ENCODE peak calls at places on chromosomes 16 and 17, in six cellular contexts. S is OCI-LY7, F is HFF-Myc, A is esophagus muscularis mucosa, L is esophagus squamous epithelium, V is BJ. C is an unnamed sample.

GRCh38 chr17:47925677-47925987 is 15.7 kb upstream of the PNPO start:
- DNase-seq in V (no peak), A (no peak), F (no peak), L (no peak), S (no peak), C (no peak)

GRCh38 chr16:69411064-69411985 is 13.1 kb upstream of the CYB5B start:
- DNase-seq in A (no peak), V (no peak), S (no peak), F (no peak), L (no peak), C (no peak)

GRCh38 chr16:1102921-1103648 is 7.0 kb upstream of the C1QTNF8 start:
- DNase-seq in S (peak), F (no peak), V (no peak), L (no peak), A (no peak), C (no peak)

GRCh38 chr16:70162041-70162451 is 11.5 kb upstream of the CLEC18C start:
- DNase-seq in S (no peak), F (peak), V (peak), L (no peak), A (peak), C (peak)

GRCh38 chr17:44733753-44734152 is 25.0 kb upstream of the ADAM11 start:
- DNase-seq in S (peak), A (no peak), L (no peak), V (no peak), F (no peak), C (no peak)

GRCh38 chr16:57765160-57765728 is 29.7 kb downstream of the KATNB1 start:
- DNase-seq in L (no peak), F (no peak), A (no peak), V (no peak), S (no peak), C (no peak)

GRCh38 chr17:33671493-33671892 is 378.4 kb upstream of the ASIC2 start:
- DNase-seq in V (no peak), L (no peak), F (no peak), S (no peak), A (no peak), C (no peak)

GRCh38 chr16:84751241-84751640 is 51.4 kb downstream of the USP10 start:
- DNase-seq in V (no peak), F (no peak), S (no peak), A (no peak), L (no peak), C (no peak)

GRCh38 chr17:58624751-58625150 is 67.1 kb downstream of the TEX14 start:
- DNase-seq in S (no peak), L (no peak), F (no peak), A (no peak), V (no peak), C (no peak)

GRCh38 chr16:13521356-13521755 is 398.6 kb upstream of the ERCC4 start:
- DNase-seq in S (no peak), F (no peak), V (no peak), A (no peak), L (no peak), C (no peak)

GRCh38 chr17:73690581-73691135 is 46.4 kb upstream of the SDK2 start:
- DNase-seq in S (no peak), A (peak), L (no peak), V (no peak), F (no peak), C (no peak)

GRCh38 chr17:8019665-8020064 is 17.2 kb downstream of the GUCY2D start:
- DNase-seq in V (no peak), S (no peak), A (no peak), F (no peak), L (no peak), C (no peak)

GRCh38 chr16:4419402-4419801 is 3.0 kb upstream of the CORO7 start:
- DNase-seq in V (no peak), F (no peak), L (no peak), A (no peak), S (no peak), C (no peak)

GRCh38 chr17:58083491-58084316 is 485 bp downstream of the DYNLL2 start:
- DNase-seq in F (no peak), S (peak), V (no peak), L (no peak), A (peak), C (no peak)

GRCh38 chr17:18916816-18917496 is 35.0 kb upstream of the SLC5A10 start:
- DNase-seq in L (no peak), F (peak), V (peak), S (no peak), A (no peak), C (no peak)

GRCh38 chr17:9797965-9798364 is 6.6 kb upstream of the DHRS7C start:
- DNase-seq in S (no peak), V (no peak), A (no peak), L (no peak), F (no peak), C (no peak)

GRCh38 chr17:80265205-80266068 is 4.8 kb downstream of the RNF213 start:
- DNase-seq in L (no peak), F (no peak), S (no peak), A (no peak), V (no peak), C (no peak)

GRCh38 chr17:11503292-11503691 is 95.0 kb upstream of the DNAH9 start:
- DNase-seq in S (no peak), L (no peak), A (no peak), V (no peak), F (no peak), C (no peak)

GRCh38 chr16:57590654-57591085 is 37.8 kb upstream of the ADGRG1 start:
- DNase-seq in V (peak), F (no peak), A (no peak), L (no peak), S (no peak), C (no peak)

GRCh38 chr17:6249747-6250146 is 179.6 kb downstream of the WSCD1 start:
- DNase-seq in A (no peak), F (no peak), L (no peak), V (no peak), S (no peak), C (no peak)

GRCh38 chr17:7634384-7634783 is 4.4 kb downstream of the SHBG start:
- DNase-seq in L (no peak), F (no peak), S (no peak), V (no peak), A (no peak), C (no peak)

GRCh38 chr17:63293310-63293709 is 152.8 kb downstream of the CYB561 start:
- DNase-seq in S (no peak), L (no peak), A (no peak), V (peak), F (no peak), C (no peak)

GRCh38 chr17:36500745-36501225 is 14.3 kb downstream of the ZNHIT3 start:
- DNase-seq in F (no peak), S (no peak), L (no peak), A (no peak), V (no peak), C (no peak)

GRCh38 chr17:61309857-61310256 is 89.8 kb upstream of the TBX2 start:
- DNase-seq in F (peak), L (no peak), V (peak), S (no peak), A (no peak), C (no peak)

GRCh38 chr17:2016494-2016893 is 8.6 kb downstream of the RTN4RL1 start:
- DNase-seq in V (no peak), F (no peak), S (no peak), A (no peak), L (no peak), C (no peak)

GRCh38 chr17:9475259-9475658 is 100.4 kb downstream of the STX8 start:
- DNase-seq in V (no peak), S (no peak), A (no peak), L (no peak), F (no peak), C (no peak)

GRCh38 chr16:2475413-2476344 is 752 bp downstream of the TBC1D24 start:
- DNase-seq in V (no peak), F (no peak), S (peak), L (no peak), A (no peak), C (no peak)
- TF ChIP-seq CTCF in V (no peak), F (no peak), S (peak), L (no peak), A (no peak), C (no peak)

DNA sequence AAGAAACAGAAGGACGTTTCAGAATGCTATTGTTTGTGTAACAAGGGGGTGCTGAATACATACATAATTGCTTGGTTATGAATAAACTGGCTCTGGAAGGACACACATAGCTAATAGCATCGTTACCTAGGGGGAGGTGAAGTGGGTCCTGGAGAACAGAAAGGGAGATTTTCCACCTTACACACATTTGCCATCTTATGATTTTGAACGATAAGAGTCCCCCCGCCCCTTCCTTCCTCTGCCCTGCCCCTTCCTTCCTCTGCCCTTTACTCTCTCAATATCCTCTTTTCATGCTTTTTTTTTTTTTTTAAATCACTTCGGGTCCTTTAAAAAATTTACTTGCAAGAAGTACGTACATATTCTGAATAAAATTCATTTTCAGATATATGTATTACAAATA is 902 bp upstream of the DHRS7B start:
- DNase-seq in L (no peak), S (peak), F (no peak), V (no peak), A (no peak), C (no peak)
- H3K4me3 ChIP-seq in L (peak), S (peak), F (no peak), V (no peak), A (no peak), C (peak)

GRCh38 chr17:81286491-81287145 is 8.5 kb downstream of the SLC38A10 start:
- DNase-seq in A (no peak), V (no peak), F (no peak), L (no peak), S (no peak), C (no peak)
- TF ChIP-seq CTCF in A (no peak), V (no peak), F (no peak), L (no peak), S (no peak), C (no peak)

GRCh38 chr16:48112603-48113400 is 43.0 kb downstream of the ABCC12 start:
- DNase-seq in L (no peak), F (no peak), A (no peak), S (no peak), V (no peak), C (no peak)

GRCh38 chr16:48114410-48114809 is 41.4 kb downstream of the ABCC12 start:
- DNase-seq in F (no peak), A (no peak), L (no peak), S (no peak), V (no peak), C (no peak)

GRCh38 chr16:48113471-48113870 is 42.3 kb downstream of the ABCC12 start:
- DNase-seq in A (no peak), V (no peak), S (no peak), L (no peak), F (no peak), C (no peak)

GRCh38 chr16:48109496-48109895 is 46.3 kb downstream of the ABCC12 start:
- DNase-seq in A (no peak), L (no peak), F (no peak), V (no peak), S (no peak), C (no peak)

DNA sequence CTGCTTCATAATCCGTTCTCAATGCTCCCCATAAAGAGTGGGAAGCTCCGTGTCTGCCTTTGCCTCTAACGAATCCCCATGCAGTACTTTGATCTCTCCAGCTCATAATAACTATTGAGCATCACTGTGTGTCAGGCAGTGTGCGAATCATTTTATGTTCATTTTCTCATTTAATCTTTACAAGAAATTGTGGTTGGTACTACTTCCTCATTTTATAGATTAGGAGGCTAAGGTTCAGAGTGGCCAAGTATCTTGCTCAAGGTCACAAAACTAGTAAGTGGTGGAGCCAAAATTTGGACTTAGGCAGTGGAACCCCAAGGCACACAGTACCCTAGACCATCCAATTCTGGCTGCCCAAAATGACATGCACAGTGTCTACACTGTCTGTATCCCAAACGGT is 44.8 kb downstream of the ABCC12 start:
- DNase-seq in L (no peak), V (no peak), A (no peak), S (no peak), F (no peak), C (no peak)
- H3K4me3 ChIP-seq in L (no peak), V (no peak), A (no peak), S (no peak), F (no peak), C (no peak)

GRCh38 chr17:75771334-75772281 is 6.6 kb upstream of the GALK1 start:
- DNase-seq in A (no peak), L (no peak), S (peak), V (no peak), F (no peak), C (peak)
- TF ChIP-seq CTCF in A (no peak), L (peak), S (peak), V (peak), F (peak), C (peak)

GRCh38 chr17:49434821-49435581 is 20.3 kb upstream of the PHB1 start:
- DNase-seq in F (peak), V (no peak), S (peak), A (no peak), L (no peak), C (no peak)
- H3K4me3 ChIP-seq in F (no peak), V (no peak), S (no peak), A (no peak), L (no peak), C (no peak)

GRCh38 chr16:80946481-80946880 is 60.2 kb downstream of the CMC2 start:
- DNase-seq in F (no peak), V (no peak), L (no peak), A (peak), S (no peak), C (no peak)

GRCh38 chr16:80954985-80955384 is 51.7 kb downstream of the CMC2 start:
- DNase-seq in L (no peak), S (no peak), F (no peak), A (peak), V (no peak), C (no peak)

GRCh38 chr16:80947239-80947638 is 59.4 kb downstream of the CMC2 start:
- DNase-seq in S (no peak), V (no peak), L (no peak), F (no peak), A (no peak), C (no peak)

GRCh38 chr16:80947708-80948615 is 58.7 kb downstream of the CMC2 start:
- DNase-seq in A (peak), F (no peak), L (no peak), S (no peak), V (no peak), C (no peak)

GRCh38 chr16:80948886-80949502 is 57.7 kb downstream of the CMC2 start:
- DNase-seq in S (peak), F (no peak), A (peak), L (no peak), V (no peak), C (no peak)
- TF ChIP-seq CTCF in S (peak), F (peak), A (peak), L (peak), V (peak), C (peak)

DNA sequence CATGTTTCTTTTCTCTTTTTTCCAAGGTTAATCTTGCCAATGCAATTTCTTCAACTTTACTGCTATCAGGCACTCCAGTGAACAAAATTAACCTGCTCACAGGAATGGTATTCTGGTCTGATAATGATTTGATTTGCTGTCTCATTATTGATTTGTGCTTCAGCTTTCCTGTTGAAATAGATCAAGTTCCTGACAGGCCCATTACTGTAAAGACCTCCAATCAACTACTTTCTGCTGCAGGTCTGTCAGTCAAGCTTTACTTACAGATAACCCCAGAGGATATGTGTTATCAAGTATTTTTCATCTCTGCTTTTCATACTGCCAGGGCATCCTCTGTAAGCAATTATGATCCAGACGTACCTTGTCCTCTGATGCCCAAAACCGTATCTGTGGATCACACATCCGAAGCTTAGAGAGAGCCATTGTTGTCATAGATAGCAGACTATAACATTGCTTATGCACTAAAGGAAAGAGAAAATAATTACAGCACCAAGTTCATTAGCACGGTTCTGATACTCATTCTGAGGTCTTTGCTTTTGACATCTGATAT is 215.6 kb downstream of the PHKB start:
- DNase-seq in F (no peak), S (no peak), V (no peak), L (no peak), A (no peak), C (no peak)
- H3K4me3 ChIP-seq in F (no peak), S (no peak), V (no peak), L (no peak), A (no peak), C (no peak)

GRCh38 chr16:67907397-67907796 is 14.3 kb downstream of the PSKH1 start:
- DNase-seq in L (no peak), V (no peak), F (no peak), A (no peak), S (no peak), C (no peak)

GRCh38 chr16:67915831-67916723 is 15.6 kb downstream of the CTRL start:
- DNase-seq in S (no peak), L (no peak), A (no peak), F (no peak), V (no peak), C (no peak)

GRCh38 chr16:67909056-67909742 is 16.1 kb downstream of the PSKH1 start:
- DNase-seq in F (no peak), A (no peak), V (no peak), L (no peak), S (no peak), C (no peak)

GRCh38 chr16:67914758-67915622 is 16.7 kb downstream of the CTRL start:
- DNase-seq in L (no peak), S (no peak), F (no peak), V (no peak), A (no peak), C (no peak)

DNA sequence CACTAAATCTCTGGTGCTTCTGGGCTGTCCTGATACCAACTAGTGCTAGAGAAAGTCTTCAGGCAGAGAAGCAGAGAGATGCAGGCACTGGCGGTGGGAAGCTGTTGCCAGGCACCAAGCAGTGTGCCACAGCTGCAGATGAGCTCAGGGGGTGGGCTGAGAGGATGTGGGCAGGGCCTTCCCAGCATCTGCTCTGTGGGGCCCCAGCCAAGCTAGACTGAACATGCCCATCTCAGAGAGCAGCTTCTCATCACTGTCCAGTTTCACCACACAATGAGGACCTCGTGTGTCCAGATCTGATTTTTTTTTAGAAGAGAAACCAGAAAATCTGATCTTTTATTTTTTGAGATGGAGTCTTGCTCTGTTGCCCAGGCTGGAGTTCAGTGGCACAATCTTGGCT is 17.1 kb downstream of the PSKH1 start:
- DNase-seq in F (peak), A (no peak), S (peak), L (no peak), V (no peak), C (no peak)
- TF ChIP-seq CTCF in F (no peak), A (no peak), S (no peak), L (no peak), V (no peak), C (no peak)

GRCh38 chr17:27895110-27895895 is 2.1 kb upstream of the LYRM9 start:
- DNase-seq in A (no peak), F (no peak), S (no peak), V (no peak), L (no peak), C (no peak)

GRCh38 chr17:27895940-27896535 is 2.9 kb upstream of the LYRM9 start:
- DNase-seq in V (no peak), A (no peak), S (no peak), F (no peak), L (no peak), C (no peak)

GRCh38 chr17:27892866-27893769 is at the start of gene LYRM9:
- DNase-seq in A (peak), L (no peak), F (peak), V (peak), S (peak), C (no peak)

GRCh38 chr17:27892542-27892865 is 661 bp downstream of the LYRM9 start:
- DNase-seq in V (no peak), L (no peak), S (no peak), F (no peak), A (no peak), C (no peak)

GRCh38 chr17:27893834-27894503 is 804 bp upstream of the LYRM9 start:
- DNase-seq in V (no peak), L (no peak), A (no peak), F (no peak), S (no peak), C (no peak)
- H3K4me3 ChIP-seq in V (no peak), L (no peak), A (peak), F (no peak), S (no peak), C (no peak)

C was measured in epithelial cell of proximal tubule.